ENCODE peak calls at places on chromosomes 12 and 14, in eight cellular contexts. C, I, R, P, Y, B, Q and H are unnamed samples.

GRCh38 chr14:97420211-97420610 is 623.0 kb downstream of the VRK1 start:
- DNase-seq in R (no peak), Y (no peak), Q (no peak), P (no peak), C (peak), B (no peak), I (no peak), H (no peak)

GRCh38 chr12:115761784-115762183 is 515.7 kb downstream of the MED13L start:
- DNase-seq in Q (no peak), R (no peak), I (no peak), P (no peak), C (no peak), Y (no peak), B (no peak), H (no peak)

GRCh38 chr12:83823386-83824045 is 1089.1 kb downstream of the SLC6A15 start:
- DNase-seq in I (peak), Q (no peak), P (no peak), R (peak), Y (peak), B (no peak), C (peak), H (peak)

GRCh38 chr14:65228956-65229355 is 126.6 kb upstream of the MAX start:
- DNase-seq in R (no peak), B (no peak), C (no peak), Y (no peak), Q (no peak), P (no peak), I (no peak), H (peak)

GRCh38 chr14:84657866-84658385 is 872.0 kb upstream of the FLRT2 start:
- DNase-seq in I (no peak), B (no peak), Q (no peak), R (peak), Y (no peak), P (no peak), C (no peak), H (no peak)

GRCh38 chr14:69713976-69714716 is 52.8 kb upstream of the SRSF5 start:
- DNase-seq in C (no peak), Y (no peak), I (no peak), B (no peak), P (peak), Q (no peak), R (peak), H (no peak)

GRCh38 chr12:105916698-105917059 is 222.1 kb downstream of the NUAK1 start:
- DNase-seq in P (no peak), R (no peak), I (no peak), Q (no peak), Y (no peak), B (no peak), C (no peak), H (no peak)

GRCh38 chr12:32069071-32069470 is 37.6 kb upstream of the BICD1 start:
- DNase-seq in P (no peak), Q (no peak), I (no peak), C (no peak), Y (no peak), B (no peak), R (peak), H (no peak)

GRCh38 chr12:92505373-92506340 is 197.1 kb upstream of the PLEKHG7 start:
- DNase-seq in B (peak), C (peak), I (peak), Q (peak), R (peak), P (no peak), Y (peak), H (no peak)

GRCh38 chr12:15700595-15700994 is 88.6 kb downstream of the EPS8 start:
- DNase-seq in Y (no peak), C (peak), P (no peak), Q (no peak), I (no peak), B (no peak), R (no peak), H (no peak)

GRCh38 chr12:120130011-120130410 is 13.5 kb upstream of the RAB35 start:
- DNase-seq in I (no peak), Q (no peak), C (no peak), R (no peak), Y (no peak), P (no peak), B (no peak), H (no peak)

GRCh38 chr12:1357711-1358110 is 236.7 kb downstream of the FBXL14 start:
- DNase-seq in P (no peak), C (no peak), I (no peak), B (no peak), R (no peak), Q (no peak), Y (no peak), H (no peak)

GRCh38 chr12:58369576-58369975 is 428.2 kb downstream of the ATP23 start:
- DNase-seq in C (no peak), Y (no peak), P (no peak), R (no peak), Q (no peak), I (no peak), B (no peak), H (no peak)

GRCh38 chr12:92735131-92735721 is 32.4 kb downstream of the PLEKHG7 start:
- DNase-seq in P (no peak), B (no peak), Y (no peak), C (no peak), I (peak), R (peak), Q (no peak), H (peak)

GRCh38 chr12:63083046-63083445 is 68.0 kb downstream of the AVPR1A start:
- DNase-seq in C (no peak), Q (no peak), B (no peak), Y (no peak), P (no peak), R (no peak), I (no peak), H (no peak)

GRCh38 chr14:71322660-71323250 is 415.5 kb downstream of the PCNX1 start:
- DNase-seq in R (peak), Y (no peak), Q (no peak), B (no peak), C (peak), P (no peak), I (peak), H (peak)

GRCh38 chr12:23830210-23830609 is 119.3 kb downstream of the SOX5 start:
- DNase-seq in C (no peak), I (no peak), R (no peak), P (no peak), Y (no peak), B (no peak), Q (no peak), H (no peak)

GRCh38 chr14:91357272-91357671 is 60.3 kb downstream of the CCDC88C start:
- DNase-seq in I (no peak), Q (no peak), R (no peak), C (no peak), P (no peak), Y (no peak), B (no peak), H (no peak)

GRCh38 chr14:97120204-97121120 is 323.3 kb downstream of the VRK1 start:
- DNase-seq in C (peak), Q (no peak), R (no peak), B (peak), I (no peak), P (no peak), Y (no peak), H (no peak)

GRCh38 chr12:65335021-65335714 is 56.7 kb downstream of the MSRB3 start:
- DNase-seq in Y (no peak), R (peak), C (no peak), B (no peak), Q (no peak), P (no peak), I (peak), H (no peak)

GRCh38 chr12:95286713-95287112 is 69.1 kb downstream of the VEZT start:
- DNase-seq in B (no peak), P (no peak), R (peak), I (no peak), Q (no peak), C (no peak), Y (no peak), H (no peak)